ENCODE peak calls at places on chromosomes 11 and 22, in six cellular contexts. One of them, this sample, is unnamed. For H3K4me1 and H3K9me3, the result is how much of the 10 kb centered on the place peaks cover.

GRCh38 chr11:34653851-34654490 is 33.1 kb downstream of the EHF start:
- DNase-seq in suprapubic skin: no peak
- DNase-seq in Caco-2: peak
- DNase-seq in Peyer's patch: peak
- DNase-seq in colonic mucosa: peak
- DNase-seq in SK-N-SH: no peak
- DNase-seq in this sample: no peak

GRCh38 chr11:65918211-65919150 is at the start of gene C11orf68:
- DNase-seq in suprapubic skin: peak
- DNase-seq in Caco-2: no peak
- DNase-seq in Peyer's patch: no peak
- DNase-seq in colonic mucosa: no peak
- DNase-seq in SK-N-SH: no peak
- DNase-seq in this sample: no peak

GRCh38 chr11:117520966-117521365 is 193.3 kb downstream of the CEP164 start:
- DNase-seq in suprapubic skin: no peak
- DNase-seq in Caco-2: no peak
- DNase-seq in Peyer's patch: no peak
- DNase-seq in colonic mucosa: no peak
- DNase-seq in SK-N-SH: no peak
- DNase-seq in this sample: no peak

GRCh38 chr11:113447621-113448310 is 27.4 kb downstream of the DRD2 start:
- DNase-seq in suprapubic skin: no peak
- DNase-seq in Caco-2: no peak
- DNase-seq in Peyer's patch: no peak
- DNase-seq in colonic mucosa: no peak
- DNase-seq in SK-N-SH: peak
- DNase-seq in this sample: no peak

GRCh38 chr11:121293276-121293569 is 652 bp downstream of the SC5D start:
- DNase-seq in suprapubic skin: no peak
- DNase-seq in Caco-2: no peak
- DNase-seq in Peyer's patch: no peak
- DNase-seq in colonic mucosa: no peak
- DNase-seq in SK-N-SH: no peak
- DNase-seq in this sample: no peak

GRCh38 chr22:26330971-26331625 is 98.0 kb upstream of the ASPHD2 start:
- DNase-seq in suprapubic skin: no peak
- DNase-seq in Caco-2: peak
- DNase-seq in Peyer's patch: peak
- DNase-seq in colonic mucosa: peak
- DNase-seq in SK-N-SH: peak
- DNase-seq in this sample: peak

GRCh38 chr11:44024977-44025376 is 22.8 kb upstream of the ACCSL start:
- DNase-seq in suprapubic skin: no peak
- DNase-seq in Caco-2: no peak
- DNase-seq in Peyer's patch: no peak
- DNase-seq in colonic mucosa: no peak
- DNase-seq in SK-N-SH: no peak
- DNase-seq in this sample: no peak

GRCh38 chr11:87878373-87878779 is 296.9 kb downstream of the RAB38 start:
- DNase-seq in suprapubic skin: no peak
- DNase-seq in Caco-2: peak
- DNase-seq in Peyer's patch: no peak
- DNase-seq in colonic mucosa: peak
- DNase-seq in SK-N-SH: no peak
- DNase-seq in this sample: no peak

GRCh38 chr11:74726547-74727182 is 4.6 kb downstream of the CHRDL2 start:
- DNase-seq in suprapubic skin: no peak
- DNase-seq in Caco-2: peak
- DNase-seq in Peyer's patch: peak
- DNase-seq in colonic mucosa: peak
- DNase-seq in SK-N-SH: peak
- DNase-seq in this sample: peak

GRCh38 chr22:22076361-22076760 is 93.8 kb upstream of the TOP3B start:
- DNase-seq in suprapubic skin: no peak
- DNase-seq in Caco-2: no peak
- DNase-seq in Peyer's patch: no peak
- DNase-seq in colonic mucosa: no peak
- DNase-seq in SK-N-SH: peak
- DNase-seq in this sample: no peak

GRCh38 chr11:123702137-123702536 is 39.3 kb downstream of the ZNF202 start:
- DNase-seq in suprapubic skin: no peak
- DNase-seq in Caco-2: no peak
- DNase-seq in Peyer's patch: no peak
- DNase-seq in colonic mucosa: no peak
- DNase-seq in SK-N-SH: no peak
- DNase-seq in this sample: no peak

GRCh38 chr11:134762248-134763029 is 350.4 kb upstream of the B3GAT1 start:
- DNase-seq in suprapubic skin: no peak
- DNase-seq in Caco-2: no peak
- DNase-seq in Peyer's patch: no peak
- DNase-seq in colonic mucosa: no peak
- DNase-seq in SK-N-SH: no peak
- DNase-seq in this sample: no peak

GRCh38 chr22:45318168-45318557 is 8.4 kb downstream of the FAM118A start:
- DNase-seq in suprapubic skin: no peak
- DNase-seq in Caco-2: no peak
- DNase-seq in Peyer's patch: peak
- DNase-seq in colonic mucosa: peak
- DNase-seq in SK-N-SH: peak
- DNase-seq in this sample: peak

GRCh38 chr22:28012811-28013460 is 93.9 kb upstream of the PITPNB start:
- DNase-seq in suprapubic skin: no peak
- DNase-seq in Caco-2: no peak
- DNase-seq in Peyer's patch: no peak
- DNase-seq in colonic mucosa: no peak
- DNase-seq in SK-N-SH: no peak
- DNase-seq in this sample: no peak

GRCh38 chr11:14435717-14436116 is 63.9 kb downstream of the COPB1 start:
- DNase-seq in suprapubic skin: no peak
- DNase-seq in Caco-2: no peak
- DNase-seq in Peyer's patch: no peak
- DNase-seq in colonic mucosa: no peak
- DNase-seq in SK-N-SH: no peak
- DNase-seq in this sample: no peak

GRCh38 chr11:69501891-69502860 is 20.7 kb downstream of the LINC01488 start:
- DNase-seq in suprapubic skin: no peak
- DNase-seq in Caco-2: no peak
- DNase-seq in Peyer's patch: no peak
- DNase-seq in colonic mucosa: no peak
- DNase-seq in SK-N-SH: peak
- DNase-seq in this sample: no peak

GRCh38 chr11:35165416-35166368 is 26.7 kb downstream of the CD44 start:
- DNase-seq in suprapubic skin: no peak
- DNase-seq in Caco-2: no peak
- DNase-seq in Peyer's patch: peak
- DNase-seq in colonic mucosa: peak
- DNase-seq in SK-N-SH: no peak
- DNase-seq in this sample: peak

GRCh38 chr22:22400099-22400498 is 108.4 kb downstream of the ZNF280B start:
- DNase-seq in suprapubic skin: no peak
- DNase-seq in Caco-2: no peak
- DNase-seq in Peyer's patch: no peak
- DNase-seq in colonic mucosa: no peak
- DNase-seq in SK-N-SH: no peak
- DNase-seq in this sample: no peak

GRCh38 chr11:96483550-96483949 is 93.7 kb downstream of the JRKL start:
- DNase-seq in suprapubic skin: no peak
- DNase-seq in Caco-2: no peak
- DNase-seq in Peyer's patch: no peak
- DNase-seq in colonic mucosa: no peak
- DNase-seq in SK-N-SH: no peak
- DNase-seq in this sample: no peak

GRCh38 chr22:49046546-49047305 is 780.9 kb downstream of the BRD1 start:
- DNase-seq in suprapubic skin: peak
- DNase-seq in Caco-2: peak
- DNase-seq in Peyer's patch: peak
- DNase-seq in colonic mucosa: peak
- DNase-seq in SK-N-SH: peak
- DNase-seq in this sample: no peak

GRCh38 chr11:6733326-6734030 is 38.3 kb downstream of the OR2AG2 start:
- DNase-seq in suprapubic skin: no peak
- DNase-seq in Caco-2: no peak
- DNase-seq in Peyer's patch: no peak
- DNase-seq in colonic mucosa: no peak
- DNase-seq in SK-N-SH: no peak
- DNase-seq in this sample: peak

GRCh38 chr11:19574916-19575315 is 137.7 kb upstream of the NAV2 start:
- DNase-seq in suprapubic skin: no peak
- DNase-seq in Caco-2: no peak
- DNase-seq in Peyer's patch: no peak
- DNase-seq in colonic mucosa: no peak
- DNase-seq in SK-N-SH: no peak
- DNase-seq in this sample: no peak

GRCh38 chr11:118212781-118213565 is 11.8 kb downstream of the JAML start:
- DNase-seq in suprapubic skin: no peak
- DNase-seq in Caco-2: no peak
- DNase-seq in Peyer's patch: no peak
- DNase-seq in colonic mucosa: no peak
- DNase-seq in SK-N-SH: no peak
- DNase-seq in this sample: no peak

GRCh38 chr22:26124991-26125725 is 44.1 kb upstream of the SEZ6L start:
- DNase-seq in suprapubic skin: no peak
- DNase-seq in Caco-2: no peak
- DNase-seq in Peyer's patch: no peak
- DNase-seq in colonic mucosa: no peak
- DNase-seq in SK-N-SH: no peak
- DNase-seq in this sample: no peak

GRCh38 chr22:24761888-24762675 is 12.4 kb downstream of the PIWIL3 start:
- DNase-seq in suprapubic skin: no peak
- DNase-seq in Caco-2: no peak
- DNase-seq in Peyer's patch: no peak
- DNase-seq in colonic mucosa: no peak
- DNase-seq in SK-N-SH: no peak
- DNase-seq in this sample: no peak

GRCh38 chr22:17912942-17913704 is 111.2 kb downstream of the MICAL3 start:
- DNase-seq in suprapubic skin: no peak
- DNase-seq in Caco-2: no peak
- DNase-seq in Peyer's patch: peak
- DNase-seq in colonic mucosa: no peak
- DNase-seq in SK-N-SH: no peak
- DNase-seq in this sample: no peak

GRCh38 chr22:22855085-22855484 is 32.5 kb upstream of the IGLL5 start:
- DNase-seq in suprapubic skin: peak
- DNase-seq in Caco-2: no peak
- DNase-seq in Peyer's patch: no peak
- DNase-seq in colonic mucosa: no peak
- DNase-seq in SK-N-SH: no peak
- DNase-seq in this sample: no peak

GRCh38 chr11:60347084-60347797 is 20.2 kb downstream of the MS4A6E start:
- DNase-seq in suprapubic skin: no peak
- DNase-seq in Caco-2: no peak
- DNase-seq in Peyer's patch: no peak
- DNase-seq in colonic mucosa: no peak
- DNase-seq in SK-N-SH: no peak
- DNase-seq in this sample: no peak

GRCh38 chr11:60345489-60345888 is 18.4 kb downstream of the MS4A6E start:
- DNase-seq in suprapubic skin: no peak
- DNase-seq in Caco-2: peak
- DNase-seq in Peyer's patch: peak
- DNase-seq in colonic mucosa: no peak
- DNase-seq in SK-N-SH: no peak
- DNase-seq in this sample: no peak

GRCh38 chr11:60344146-60344545 is 17.1 kb downstream of the MS4A6E start:
- DNase-seq in suprapubic skin: no peak
- DNase-seq in Caco-2: no peak
- DNase-seq in Peyer's patch: no peak
- DNase-seq in colonic mucosa: no peak
- DNase-seq in SK-N-SH: no peak
- DNase-seq in this sample: no peak

GRCh38 chr11:60349990-60350389 is 22.9 kb downstream of the MS4A6E start:
- DNase-seq in suprapubic skin: no peak
- DNase-seq in Caco-2: no peak
- DNase-seq in Peyer's patch: no peak
- DNase-seq in colonic mucosa: no peak
- DNase-seq in SK-N-SH: no peak
- DNase-seq in this sample: no peak

GRCh38 chr11:60348116-60348515 is 21.1 kb downstream of the MS4A6E start:
- DNase-seq in suprapubic skin: no peak
- DNase-seq in Caco-2: no peak
- DNase-seq in Peyer's patch: no peak
- DNase-seq in colonic mucosa: no peak
- DNase-seq in SK-N-SH: no peak
- DNase-seq in this sample: no peak
- H3K4me1 ChIP-seq in suprapubic skin: under half
- H3K4me1 ChIP-seq in Caco-2: under half
- H3K4me1 ChIP-seq in Peyer's patch: under half
- H3K4me1 ChIP-seq in colonic mucosa: under half
- H3K4me1 ChIP-seq in SK-N-SH: under half
- H3K4me1 ChIP-seq in this sample: under half

GRCh38 chr22:44180706-44181032 is at the start of gene PARVG:
- DNase-seq in suprapubic skin: no peak
- DNase-seq in Caco-2: no peak
- DNase-seq in Peyer's patch: peak
- DNase-seq in colonic mucosa: no peak
- DNase-seq in SK-N-SH: no peak
- DNase-seq in this sample: peak
- H3K4me3 ChIP-seq in suprapubic skin: peak
- H3K4me3 ChIP-seq in Caco-2: no peak
- H3K4me3 ChIP-seq in Peyer's patch: peak
- H3K4me3 ChIP-seq in colonic mucosa: peak
- H3K4me3 ChIP-seq in SK-N-SH: no peak
- H3K4me3 ChIP-seq in this sample: peak

DNA sequence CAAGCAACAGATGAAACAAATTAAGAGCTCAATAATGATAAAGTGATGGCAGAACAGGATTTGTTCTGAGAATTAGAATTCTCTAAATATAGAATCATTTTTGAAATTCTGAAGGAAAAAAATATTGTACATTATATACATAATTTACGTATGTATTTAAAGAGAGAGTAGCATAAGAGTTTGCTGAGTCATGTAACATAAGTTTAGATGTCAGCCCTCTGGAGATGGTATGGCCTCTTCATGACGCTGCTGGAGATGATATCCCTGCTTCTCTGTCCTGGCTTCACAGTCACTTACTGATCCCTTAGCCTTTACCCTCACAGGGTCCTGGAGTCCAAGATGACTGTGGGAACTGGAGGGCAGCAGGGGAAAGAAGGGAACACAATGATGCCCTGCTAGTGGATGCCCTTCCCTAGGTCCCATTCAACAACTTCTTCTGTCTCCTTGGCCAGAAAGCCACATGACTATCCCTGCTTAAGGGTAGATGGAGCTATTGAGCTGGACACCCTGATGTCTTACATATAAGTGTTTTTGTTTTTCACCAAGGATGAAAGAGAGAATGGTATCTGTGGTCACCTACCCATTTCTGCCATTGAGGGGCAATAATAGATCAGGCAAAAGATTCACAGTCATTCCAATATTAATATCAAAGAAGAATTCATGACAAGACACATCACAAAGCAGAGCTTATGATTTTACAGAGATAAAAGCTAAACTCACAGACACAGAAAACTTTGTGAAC is 753.1 kb downstream of the TBC1D22A start:
- DNase-seq in suprapubic skin: no peak
- DNase-seq in Caco-2: no peak
- DNase-seq in Peyer's patch: no peak
- DNase-seq in colonic mucosa: no peak
- DNase-seq in SK-N-SH: no peak
- DNase-seq in this sample: no peak
- H3K9me3 ChIP-seq in suprapubic skin: under half
- H3K9me3 ChIP-seq in Caco-2: under half
- H3K9me3 ChIP-seq in Peyer's patch: under half
- H3K9me3 ChIP-seq in colonic mucosa: under half
- H3K9me3 ChIP-seq in SK-N-SH: under half
- H3K9me3 ChIP-seq in this sample: under half

GRCh38 chr11:942853-943252 is 17.2 kb downstream of the AP2A2 start:
- DNase-seq in suprapubic skin: no peak
- DNase-seq in Caco-2: no peak
- DNase-seq in Peyer's patch: no peak
- DNase-seq in colonic mucosa: no peak
- DNase-seq in SK-N-SH: no peak
- DNase-seq in this sample: no peak
- H3K4me1 ChIP-seq in suprapubic skin: under half
- H3K4me1 ChIP-seq in Caco-2: under half
- H3K4me1 ChIP-seq in Peyer's patch: under half
- H3K4me1 ChIP-seq in colonic mucosa: under half
- H3K4me1 ChIP-seq in SK-N-SH: under half
- H3K4me1 ChIP-seq in this sample: under half

This sample was measured in effector memory CD4-positive, alpha-beta T cell.